ENCODE peak calls at places on chromosome 17, in six cellular contexts. One of them, this sample, is unnamed.
A peak's percentile ranks its signal among the peaks of the same experiment; 100 is the strongest.

GRCh38 chr17:3965123-3965800 is 1.0 kb upstream of the ATP2A3 start:
- DNase-seq in trophoblast cell: no peak
- DNase-seq in H9: peak; percentile 92
- DNase-seq in H1: no peak
- DNase-seq in mesenchymal stem cell: peak; percentile 50
- DNase-seq in IMR-90: no peak
- DNase-seq in this sample: peak; percentile 48

GRCh38 chr17:69450857-69451410 is 36.4 kb downstream of the MAP2K6 start:
- DNase-seq in trophoblast cell: no peak
- DNase-seq in mesenchymal stem cell: peak; percentile 20
- DNase-seq in H9: no peak
- DNase-seq in IMR-90: no peak
- DNase-seq in H1: no peak
- DNase-seq in this sample: no peak

GRCh38 chr17:68509151-68510057 is 2.8 kb upstream of the PRKAR1A start:
- DNase-seq in H9: no peak
- DNase-seq in mesenchymal stem cell: no peak
- DNase-seq in trophoblast cell: peak; percentile 11
- DNase-seq in IMR-90: no peak
- DNase-seq in H1: no peak
- DNase-seq in this sample: no peak

GRCh38 chr17:16293918-16294317 is 59.4 kb downstream of the CENPV start:
- DNase-seq in mesenchymal stem cell: no peak
- DNase-seq in H9: no peak
- DNase-seq in H1: no peak
- DNase-seq in trophoblast cell: no peak
- DNase-seq in IMR-90: no peak
- DNase-seq in this sample: no peak

GRCh38 chr17:17346428-17347233 is 43.5 kb downstream of the NT5M start:
- DNase-seq in H9: peak; percentile 31
- DNase-seq in H1: no peak
- DNase-seq in mesenchymal stem cell: no peak
- DNase-seq in IMR-90: no peak
- DNase-seq in trophoblast cell: no peak
- DNase-seq in this sample: no peak

GRCh38 chr17:73304971-73305786 is 6.6 kb downstream of the CDC42EP4 start:
- DNase-seq in mesenchymal stem cell: peak; percentile 96
- DNase-seq in H1: no peak
- DNase-seq in trophoblast cell: peak; percentile 54
- DNase-seq in IMR-90: peak; percentile 78
- DNase-seq in H9: peak; percentile 85
- DNase-seq in this sample: no peak

GRCh38 chr17:43601280-43602050 is 55.3 kb upstream of the ETV4 start:
- DNase-seq in IMR-90: peak; percentile 51
- DNase-seq in H1: no peak
- DNase-seq in mesenchymal stem cell: no peak
- DNase-seq in trophoblast cell: no peak
- DNase-seq in H9: no peak
- DNase-seq in this sample: no peak

GRCh38 chr17:32487460-32488176 is 825 bp downstream of the CDK5R1 start:
- DNase-seq in H9: no peak
- DNase-seq in trophoblast cell: no peak
- DNase-seq in IMR-90: no peak
- DNase-seq in mesenchymal stem cell: no peak
- DNase-seq in H1: no peak
- DNase-seq in this sample: peak; percentile 23

GRCh38 chr17:42525221-42525620 is 10.8 kb upstream of the NAGLU start:
- DNase-seq in H1: no peak
- DNase-seq in mesenchymal stem cell: peak; percentile 45
- DNase-seq in IMR-90: peak; percentile 89
- DNase-seq in H9: no peak
- DNase-seq in trophoblast cell: no peak
- DNase-seq in this sample: no peak

GRCh38 chr17:64498308-64499203 is 1.7 kb upstream of the POLG2 start:
- DNase-seq in IMR-90: no peak
- DNase-seq in H9: no peak
- DNase-seq in H1: no peak
- DNase-seq in trophoblast cell: no peak
- DNase-seq in mesenchymal stem cell: peak; percentile 44
- DNase-seq in this sample: no peak

GRCh38 chr17:66542967-66543525 is 240.6 kb downstream of the PRKCA start:
- DNase-seq in mesenchymal stem cell: peak; percentile 72
- DNase-seq in IMR-90: peak; percentile 92
- DNase-seq in H1: no peak
- DNase-seq in H9: no peak
- DNase-seq in trophoblast cell: no peak
- DNase-seq in this sample: no peak

GRCh38 chr17:17723354-17724261 is 42.4 kb downstream of the RAI1 start:
- DNase-seq in trophoblast cell: peak; percentile 30
- DNase-seq in IMR-90: peak; percentile 90
- DNase-seq in H9: peak; percentile 65
- DNase-seq in mesenchymal stem cell: peak; percentile 93
- DNase-seq in H1: no peak
- DNase-seq in this sample: no peak

GRCh38 chr17:48517478-48517877 is 13.3 kb downstream of the HOXB1 start:
- DNase-seq in H1: no peak
- DNase-seq in H9: no peak
- DNase-seq in mesenchymal stem cell: no peak
- DNase-seq in trophoblast cell: no peak
- DNase-seq in IMR-90: no peak
- DNase-seq in this sample: no peak

GRCh38 chr17:59963738-59964454 is 644 bp downstream of the RNFT1 start:
- DNase-seq in IMR-90: peak; percentile 69
- DNase-seq in mesenchymal stem cell: peak; percentile 88
- DNase-seq in trophoblast cell: peak; percentile 58
- DNase-seq in H1: no peak
- DNase-seq in H9: no peak
- DNase-seq in this sample: no peak

GRCh38 chr17:42459256-42459982 is 741 bp downstream of the ATP6V0A1 start:
- DNase-seq in IMR-90: peak; percentile 69
- DNase-seq in mesenchymal stem cell: peak; percentile 77
- DNase-seq in trophoblast cell: peak; percentile 56
- DNase-seq in H1: no peak
- DNase-seq in H9: peak; percentile 54
- DNase-seq in this sample: no peak

GRCh38 chr17:4087911-4088693 is 54.7 kb downstream of the ZZEF1 start:
- DNase-seq in trophoblast cell: peak; percentile 6
- DNase-seq in H9: no peak
- DNase-seq in mesenchymal stem cell: peak; percentile 41
- DNase-seq in IMR-90: peak; percentile 68
- DNase-seq in H1: no peak
- DNase-seq in this sample: no peak

GRCh38 chr17:62680541-62681052 is 53.1 kb downstream of the MRC2 start:
- DNase-seq in H9: peak; percentile 50
- DNase-seq in trophoblast cell: no peak
- DNase-seq in IMR-90: no peak
- DNase-seq in H1: no peak
- DNase-seq in mesenchymal stem cell: no peak
- DNase-seq in this sample: no peak

GRCh38 chr17:40070895-40071719 is 8.3 kb downstream of the THRA start:
- DNase-seq in H9: peak; percentile 60
- DNase-seq in trophoblast cell: no peak
- DNase-seq in mesenchymal stem cell: no peak
- DNase-seq in IMR-90: no peak
- DNase-seq in H1: no peak
- DNase-seq in this sample: no peak

GRCh38 chr17:13492351-13493122 is 109.2 kb downstream of the HS3ST3A1 start:
- DNase-seq in mesenchymal stem cell: no peak
- DNase-seq in IMR-90: no peak
- DNase-seq in trophoblast cell: no peak
- DNase-seq in H9: no peak
- DNase-seq in H1: no peak
- DNase-seq in this sample: no peak

GRCh38 chr17:13495423-13495822 is 106.3 kb downstream of the HS3ST3A1 start:
- DNase-seq in H1: no peak
- DNase-seq in trophoblast cell: no peak
- DNase-seq in H9: no peak
- DNase-seq in IMR-90: no peak
- DNase-seq in mesenchymal stem cell: no peak
- DNase-seq in this sample: no peak

GRCh38 chr17:13490427-13490826 is 111.3 kb downstream of the HS3ST3A1 start:
- DNase-seq in IMR-90: no peak
- DNase-seq in trophoblast cell: no peak
- DNase-seq in mesenchymal stem cell: no peak
- DNase-seq in H9: no peak
- DNase-seq in H1: no peak
- DNase-seq in this sample: no peak

GRCh38 chr17:13491916-13492315 is 109.8 kb downstream of the HS3ST3A1 start:
- DNase-seq in IMR-90: no peak
- DNase-seq in H9: no peak
- DNase-seq in H1: no peak
- DNase-seq in mesenchymal stem cell: no peak
- DNase-seq in trophoblast cell: no peak
- DNase-seq in this sample: no peak

DNA sequence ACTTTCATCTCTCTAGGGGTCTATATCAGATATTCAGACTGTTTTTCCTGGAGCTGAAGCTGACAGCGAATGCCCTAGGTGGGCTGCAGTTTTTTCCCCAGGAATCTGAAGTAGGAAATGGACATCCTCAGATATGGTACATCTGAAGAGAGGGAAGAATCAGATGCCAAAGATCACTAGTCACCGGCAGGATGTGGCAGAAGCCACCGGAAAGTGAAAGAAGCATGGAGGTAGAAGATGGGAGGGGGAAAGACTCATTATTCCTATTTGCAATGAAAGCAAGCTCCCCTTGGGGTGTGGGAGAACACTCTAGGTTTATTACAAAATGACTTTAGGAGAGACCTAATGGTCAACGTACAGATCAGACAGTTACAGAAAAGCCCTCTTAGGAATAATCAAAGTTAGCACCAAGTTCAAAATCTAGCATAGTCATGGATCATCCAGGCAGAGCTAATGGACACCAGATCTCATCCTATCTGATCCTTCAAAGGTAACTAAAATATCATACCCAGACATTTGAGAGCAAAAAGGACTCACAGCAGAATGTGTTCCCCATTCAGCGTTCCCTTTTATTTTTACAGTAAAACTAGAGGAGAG is 110.7 kb downstream of the HS3ST3A1 start:
- DNase-seq in H9: no peak
- DNase-seq in IMR-90: peak; percentile 22
- DNase-seq in H1: no peak
- DNase-seq in trophoblast cell: no peak
- DNase-seq in mesenchymal stem cell: no peak
- DNase-seq in this sample: no peak
- H4K91ac ChIP-seq in H9: no peak overlapping the region
- H4K91ac ChIP-seq in IMR-90: no peak overlapping the region
- H4K91ac ChIP-seq in H1: no peak overlapping the region
- H4K91ac ChIP-seq in trophoblast cell: no peak overlapping the region
- H4K91ac ChIP-seq in mesenchymal stem cell: no peak overlapping the region
- H4K91ac ChIP-seq in this sample: no peak overlapping the region

DNA sequence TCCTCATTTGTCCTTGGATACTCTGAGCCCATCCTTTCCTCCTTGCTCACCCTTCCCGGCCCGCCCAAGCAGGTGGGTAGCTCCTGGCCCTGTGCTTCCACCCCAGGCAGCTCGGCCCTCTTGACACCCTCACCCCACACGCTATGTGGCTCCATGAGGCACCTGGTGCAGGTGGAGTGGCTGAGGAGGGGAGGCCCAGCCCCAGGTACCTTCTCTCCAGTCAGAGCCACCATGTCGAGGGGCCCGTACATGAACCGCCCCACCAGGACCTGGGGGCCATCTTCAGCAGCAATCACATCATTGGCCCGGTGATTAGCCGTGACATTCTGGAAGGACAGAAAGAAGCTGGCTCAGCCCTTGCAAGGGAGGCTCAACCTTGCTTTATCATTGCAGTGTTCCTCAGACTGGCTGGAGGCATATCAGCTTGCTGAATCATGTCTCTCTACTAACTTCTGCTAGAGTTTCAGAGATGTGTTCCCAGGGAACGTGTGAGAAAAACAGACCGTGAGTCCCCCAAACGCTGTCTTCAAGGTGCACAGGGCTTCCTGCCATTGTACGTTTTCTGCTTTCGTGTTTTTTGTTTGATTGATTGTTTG is 20.3 kb downstream of the PIMREG start:
- DNase-seq in mesenchymal stem cell: no peak
- DNase-seq in IMR-90: no peak
- DNase-seq in H1: no peak
- DNase-seq in trophoblast cell: no peak
- DNase-seq in H9: no peak
- DNase-seq in this sample: no peak
- H3K4me2 ChIP-seq in mesenchymal stem cell: no peak overlapping the region
- H3K4me2 ChIP-seq in IMR-90: no peak overlapping the region
- H3K4me2 ChIP-seq in H1: no peak overlapping the region
- H3K4me2 ChIP-seq in trophoblast cell: no peak overlapping the region
- H3K4me2 ChIP-seq in H9: no peak overlapping the region
- H3K4me2 ChIP-seq in this sample: no peak overlapping the region

DNA sequence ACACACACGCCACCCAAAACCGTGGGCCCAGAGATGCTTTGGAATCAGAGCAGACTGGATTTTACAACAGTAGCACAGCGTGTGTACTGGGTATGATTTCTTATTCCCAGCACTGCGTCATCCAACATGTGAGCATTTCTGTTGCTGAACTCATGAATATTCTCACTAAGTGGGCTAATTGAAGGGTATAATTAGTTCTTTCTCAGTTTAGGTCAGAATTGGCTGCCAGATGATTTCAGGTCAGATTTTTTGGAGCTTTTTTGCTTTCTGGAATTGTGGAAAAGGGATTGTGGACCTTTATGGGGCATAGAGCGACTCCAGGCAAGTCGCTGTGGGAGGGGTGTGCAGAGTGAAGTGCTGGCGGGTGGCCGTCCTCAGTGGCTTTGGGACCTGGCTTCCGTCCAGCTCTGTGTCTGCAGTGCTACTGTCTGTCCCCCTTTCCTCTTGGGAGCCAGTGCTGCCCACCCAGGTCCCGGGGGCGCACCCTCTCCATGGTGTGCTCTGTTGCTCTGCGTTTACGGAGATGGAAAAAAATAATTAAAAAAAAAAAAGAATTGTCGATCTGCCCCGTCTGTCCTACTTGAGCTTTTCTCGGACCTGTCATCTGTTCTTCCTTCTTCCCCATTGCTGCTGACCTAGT is 25.0 kb downstream of the FOXK2 start:
- DNase-seq in H1: no peak
- DNase-seq in IMR-90: no peak
- DNase-seq in trophoblast cell: no peak
- DNase-seq in H9: no peak
- DNase-seq in mesenchymal stem cell: no peak
- DNase-seq in this sample: no peak
- H3K23ac ChIP-seq in H1: no peak overlapping the region
- H3K23ac ChIP-seq in IMR-90: no peak overlapping the region
- H3K23ac ChIP-seq in trophoblast cell: no peak overlapping the region
- H3K23ac ChIP-seq in H9: no peak overlapping the region
- H3K23ac ChIP-seq in mesenchymal stem cell: no peak overlapping the region
- H3K23ac ChIP-seq in this sample: no peak overlapping the region

DNA sequence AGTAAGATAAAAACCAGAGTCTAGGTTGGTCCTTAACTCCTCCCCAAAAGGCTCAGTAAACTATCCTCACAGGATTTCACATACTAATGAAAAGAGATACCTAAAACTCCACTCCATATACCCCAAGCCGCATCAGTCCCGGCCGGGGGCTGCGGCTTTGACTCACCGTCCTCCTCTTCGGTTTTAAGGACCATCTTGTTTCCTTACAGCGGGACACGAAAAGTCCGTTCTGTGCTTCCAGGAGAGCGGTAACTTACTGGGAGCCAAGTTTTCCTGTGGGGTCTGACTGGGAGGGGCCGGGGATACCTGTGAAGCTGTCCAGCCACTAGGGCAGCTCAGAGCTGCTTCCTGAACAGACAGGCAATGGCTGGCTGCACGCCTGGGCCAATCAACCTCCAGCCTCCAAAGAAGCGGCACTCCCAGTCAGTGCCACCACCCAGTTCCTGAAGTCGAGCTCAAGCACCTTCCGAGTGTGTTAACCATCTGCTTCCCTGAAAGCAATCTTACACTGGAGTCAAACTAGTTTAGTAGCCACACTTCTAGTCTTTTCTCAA is 45.5 kb downstream of the CYTH1 start:
- DNase-seq in IMR-90: no peak
- DNase-seq in mesenchymal stem cell: no peak
- DNase-seq in trophoblast cell: peak; percentile 86
- DNase-seq in H9: peak; percentile 91
- DNase-seq in H1: no peak
- DNase-seq in this sample: no peak
- H4K91ac ChIP-seq in IMR-90: no peak overlapping the region
- H4K91ac ChIP-seq in mesenchymal stem cell: no peak overlapping the region
- H4K91ac ChIP-seq in trophoblast cell: peak overlapping the region; percentile 42
- H4K91ac ChIP-seq in H9: no peak overlapping the region
- H4K91ac ChIP-seq in H1: no peak overlapping the region
- H4K91ac ChIP-seq in this sample: no peak overlapping the region